ENCODE peak calls at places on chromosomes 4 and X, in seven cellular contexts. L is left ventricle myocardium inferior, P is heart right ventricle, Q is endothelial cell of umbilical vein, Z is cardiac fibroblast, N is H7, S is HFF-Myc. M is an unnamed sample.

GRCh38 chr4:183118585-183118984 is 19.5 kb downstream of the WWC2 start:
- DNase-seq in L (no peak), P (no peak), Q (peak), Z (peak), N (no peak), S (no peak), M (no peak)

GRCh38 chrX:119118780-119119395 is 8.7 kb downstream of the KIAA1210 start:
- DNase-seq in L (peak), P (peak), Q (peak), Z (peak), N (peak), S (no peak), M (peak)

GRCh38 chr4:5503295-5503694 is 205.1 kb downstream of the EVC2 start:
- DNase-seq in L (no peak), P (no peak), Q (no peak), Z (no peak), N (no peak), S (no peak), M (peak)

GRCh38 chr4:13597604-13598003 is 29.9 kb downstream of the BOD1L1 start:
- DNase-seq in L (no peak), P (no peak), Q (no peak), Z (no peak), N (no peak), S (no peak), M (no peak)

GRCh38 chrX:1178580-1179057 is 33.8 kb downstream of the CRLF2 start:
- DNase-seq in L (no peak), P (no peak), Q (no peak), Z (no peak), N (no peak), S (no peak), M (no peak)

GRCh38 chr4:72468904-72469502 is 100.0 kb downstream of the ADAMTS3 start:
- DNase-seq in L (no peak), P (no peak), Q (peak), Z (peak), N (no peak), S (no peak), M (no peak)

GRCh38 chr4:160864253-160864652 is 1299.5 kb downstream of the FSTL5 start:
- DNase-seq in L (no peak), P (no peak), Q (no peak), Z (no peak), N (no peak), S (no peak), M (no peak)

GRCh38 chr4:92111493-92111892 is 192.3 kb upstream of the GRID2 start:
- DNase-seq in L (no peak), P (no peak), Q (no peak), Z (no peak), N (no peak), S (no peak), M (no peak)

GRCh38 chr4:128871948-128872347 is 62.4 kb downstream of the JADE1 start:
- DNase-seq in L (no peak), P (no peak), Q (no peak), Z (peak), N (no peak), S (no peak), M (no peak)

GRCh38 chr4:69147334-69147733 is 51.1 kb downstream of the UGT2B7 start:
- DNase-seq in L (no peak), P (no peak), Q (no peak), Z (no peak), N (no peak), S (no peak), M (no peak)

GRCh38 chr4:73137121-73137520 is 67.6 kb upstream of the COX18 start:
- DNase-seq in L (no peak), P (no peak), Q (no peak), Z (no peak), N (no peak), S (no peak), M (no peak)

GRCh38 chr4:140037353-140038030 is 116.5 kb downstream of the MAML3 start:
- DNase-seq in L (no peak), P (no peak), Q (peak), Z (peak), N (no peak), S (no peak), M (no peak)

DNA sequence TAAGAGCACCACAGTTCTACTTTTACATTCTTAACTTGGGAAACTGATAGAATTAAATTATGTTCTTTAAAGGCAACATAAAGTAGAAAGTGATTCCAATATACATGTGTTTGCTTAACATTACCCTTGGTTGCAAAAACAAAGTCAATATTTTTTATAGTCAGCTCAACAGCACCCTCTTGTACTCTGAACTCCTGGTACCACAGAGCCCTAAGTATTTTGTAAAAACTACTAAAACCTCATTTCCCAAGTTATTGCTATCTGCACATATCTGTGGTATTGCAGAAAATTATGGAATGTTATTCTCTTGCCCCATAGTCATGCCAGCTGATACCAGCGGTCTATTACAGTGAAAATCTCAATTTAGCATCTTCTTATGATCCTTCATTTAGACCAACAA is 2.9 kb downstream of the KIF4A start:
- DNase-seq in L (no peak), P (no peak), Q (peak), Z (peak), N (no peak), S (no peak), M (no peak)
- H3K4me3 ChIP-seq in L (no peak), P (no peak), Q (no peak), Z (no peak), N (no peak), S (peak), M (no peak)

GRCh38 chr4:113621633-113622032 is 139.9 kb downstream of the CAMK2D start:
- DNase-seq in L (no peak), P (no peak), Q (no peak), Z (no peak), N (no peak), S (no peak), M (no peak)
- H3K4me3 ChIP-seq in L (no peak), P (no peak), Q (no peak), Z (no peak), N (no peak), S (no peak), M (no peak)

GRCh38 chr4:110108960-110109359 is 89.5 kb downstream of the ELOVL6 start:
- DNase-seq in L (no peak), P (no peak), Q (no peak), Z (no peak), N (no peak), S (no peak), M (no peak)

GRCh38 chr4:110107868-110108267 is 90.5 kb downstream of the ELOVL6 start:
- DNase-seq in L (no peak), P (no peak), Q (no peak), Z (peak), N (no peak), S (no peak), M (no peak)

GRCh38 chr4:110108470-110108869 is 89.9 kb downstream of the ELOVL6 start:
- DNase-seq in L (no peak), P (no peak), Q (no peak), Z (no peak), N (no peak), S (no peak), M (no peak)

GRCh38 chr4:110104661-110105060 is 93.8 kb downstream of the ELOVL6 start:
- DNase-seq in L (no peak), P (no peak), Q (no peak), Z (no peak), N (no peak), S (no peak), M (no peak)

DNA sequence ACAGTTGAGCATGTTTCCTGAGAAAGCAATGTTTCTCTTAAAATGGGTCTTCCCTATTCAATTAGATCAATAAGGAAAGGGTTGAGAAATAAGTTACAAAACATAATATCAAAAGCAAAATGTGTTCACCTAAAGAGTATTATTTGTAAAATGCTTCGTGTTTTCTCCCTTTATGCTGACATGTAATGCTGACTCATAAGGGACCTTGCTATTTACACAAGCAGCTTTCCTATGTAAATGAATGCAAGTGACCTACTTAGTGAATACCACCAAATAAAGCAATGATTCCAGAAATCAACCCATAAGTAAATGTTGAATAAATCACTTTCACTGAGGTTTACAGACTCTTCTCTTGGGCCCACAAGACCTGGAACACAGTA is 91.5 kb downstream of the ELOVL6 start:
- DNase-seq in L (no peak), P (no peak), Q (peak), Z (peak), N (no peak), S (peak), M (no peak)
- H3K4me3 ChIP-seq in L (no peak), P (no peak), Q (no peak), Z (no peak), N (no peak), S (no peak), M (no peak)

DNA sequence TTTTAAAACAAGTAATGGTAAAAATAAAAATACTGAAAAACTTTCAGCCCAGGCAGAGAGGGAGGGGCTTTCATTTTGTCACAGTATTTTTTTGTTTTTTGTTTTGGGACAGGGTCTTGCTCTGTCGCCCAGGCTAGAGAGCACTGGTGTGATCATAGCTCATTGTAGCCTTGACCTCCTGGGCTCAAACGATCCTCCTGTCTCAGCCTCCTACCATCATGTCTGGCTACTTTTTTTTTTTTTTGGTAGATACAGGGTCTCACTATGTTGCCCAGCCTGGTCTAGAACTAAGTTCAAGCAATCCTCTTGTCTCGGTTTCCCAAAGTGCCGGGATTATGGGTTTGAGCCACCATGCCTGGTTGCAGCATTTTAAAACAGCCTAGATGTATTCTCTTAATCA is 40.8 kb upstream of the FAT1 start:
- DNase-seq in L (no peak), P (no peak), Q (no peak), Z (no peak), N (no peak), S (no peak), M (no peak)
- H3K4me3 ChIP-seq in L (no peak), P (no peak), Q (no peak), Z (no peak), N (no peak), S (no peak), M (no peak)

DNA sequence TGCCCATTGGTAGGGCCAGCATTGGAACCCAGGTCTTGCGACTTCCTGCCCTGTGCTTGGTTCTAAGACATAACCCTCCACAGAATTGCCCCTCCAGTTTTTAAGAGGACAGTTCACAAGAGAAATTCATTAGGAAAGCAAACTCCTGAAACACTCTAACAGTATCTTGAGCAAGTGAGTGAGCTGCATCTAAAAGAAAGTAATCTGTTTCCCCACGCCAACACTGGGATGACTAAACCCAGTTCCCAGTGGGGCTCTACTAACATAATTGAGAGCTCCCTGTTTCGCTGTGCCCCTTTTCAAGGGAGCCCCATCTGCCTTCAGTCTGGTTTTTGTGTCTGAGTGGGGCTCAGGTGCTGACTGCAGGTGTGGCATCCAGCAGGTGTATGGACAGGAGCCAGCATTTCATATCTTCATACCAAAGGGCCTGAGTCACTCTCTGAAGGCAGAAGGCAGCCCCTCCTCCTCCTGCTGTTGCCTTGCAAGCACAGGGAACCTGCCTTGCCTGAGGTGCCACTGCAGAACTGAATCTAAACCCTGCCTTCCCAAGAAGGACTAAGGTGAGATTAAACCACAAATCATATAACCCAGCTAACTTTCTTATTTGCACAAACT is 8.0 kb downstream of the AMOT start:
- DNase-seq in L (no peak), P (no peak), Q (no peak), Z (no peak), N (no peak), S (no peak), M (no peak)
- H3K4me3 ChIP-seq in L (no peak), P (no peak), Q (no peak), Z (no peak), N (no peak), S (no peak), M (no peak)

GRCh38 chrX:39688219-39688575 is 409.6 kb downstream of the BCOR start:
- DNase-seq in L (no peak), P (no peak), Q (no peak), Z (no peak), N (no peak), S (no peak), M (no peak)
- H3K4me3 ChIP-seq in L (peak), P (peak), Q (peak), Z (no peak), N (peak), S (peak), M (no peak)

GRCh38 chr4:23579166-23579565 is 310.7 kb downstream of the PPARGC1A start:
- DNase-seq in L (no peak), P (no peak), Q (no peak), Z (no peak), N (no peak), S (no peak), M (no peak)
- H3K4me3 ChIP-seq in L (no peak), P (no peak), Q (no peak), Z (no peak), N (no peak), S (no peak), M (no peak)